ENCODE peak calls at places on chromosomes 3 and 15, in seven cellular contexts. M, F, B, L, Z, E and H are unnamed samples.

GRCh38 chr15:44666208-44667038 is 3.0 kb upstream of the SPG11 start:
- DNase-seq in M (no peak), F (no peak), B (no peak), L (no peak), Z (no peak), E (no peak), H (no peak)

GRCh38 chr3:9732753-9733115 is 1.2 kb downstream of the BRPF1 start:
- DNase-seq in M (peak; percentile 22), F (peak; percentile 69), B (no peak), L (no peak), Z (no peak), E (no peak), H (no peak)

GRCh38 chr3:114527036-114527644 is 233.3 kb downstream of the TIGIT start:
- DNase-seq in M (peak; percentile 41), F (peak; percentile 47), B (no peak), L (no peak), Z (no peak), E (no peak), H (no peak)

GRCh38 chr3:148102156-148102555 is 595.5 kb upstream of the AGTR1 start:
- DNase-seq in M (peak; percentile 9), F (no peak), B (no peak), L (no peak), Z (no peak), E (no peak), H (no peak)

GRCh38 chr15:61794881-61795280 is 265.4 kb downstream of the VPS13C start:
- DNase-seq in M (peak; percentile 16), F (no peak), B (no peak), L (no peak), Z (no peak), E (no peak), H (no peak)

GRCh38 chr3:10599444-10599843 is 94.1 kb upstream of the ATP2B2 start:
- DNase-seq in M (no peak), F (no peak), B (no peak), L (no peak), Z (no peak), E (no peak), H (no peak)

GRCh38 chr3:197793246-197793645 is 2.2 kb downstream of the LRCH3 start:
- DNase-seq in M (peak; percentile 20), F (peak; percentile 70), B (no peak), L (no peak), Z (no peak), E (no peak), H (no peak)

GRCh38 chr3:107981471-107982111 is 109.2 kb downstream of the CD47 start:
- DNase-seq in M (no peak), F (no peak), B (no peak), L (no peak), Z (peak; percentile 54), E (no peak), H (peak; percentile 91)

GRCh38 chr3:99532246-99532645 is 106.1 kb upstream of the COL8A1 start:
- DNase-seq in M (peak; percentile 80), F (peak; percentile 17), B (no peak), L (no peak), Z (no peak), E (no peak), H (peak; percentile 55)

GRCh38 chr15:77468896-77469295 is 48.2 kb downstream of the HMG20A start:
- DNase-seq in M (no peak), F (no peak), B (no peak), L (no peak), Z (no peak), E (no peak), H (no peak)

GRCh38 chr3:184361532-184361931 is at the start of the genes CLCN2 and POLR2H:
- DNase-seq in M (peak; percentile 27), F (peak; percentile 68), B (no peak), L (peak; percentile 38), Z (peak; percentile 70), E (peak; percentile 69), H (peak; percentile 66)